ENCODE peak calls at places on chromosome 7, in seven cellular contexts. D is HCT116, B is B cell, V is progenitor cell of endocrine pancreas, O is GM20000, P is omental fat pad, A is fibroblast of the aortic adventitia. G is an unnamed sample.

GRCh38 chr7:7654964-7655363 is 14.4 kb downstream of the UMAD1 start:
- DNase-seq in D (no peak), B (no peak), V (no peak), O (no peak), P (no peak), A (no peak), G (no peak)

GRCh38 chr7:100407285-100408180 is 21.0 kb downstream of the ZCWPW1 start:
- DNase-seq in D (peak), B (peak), V (no peak), O (peak), P (no peak), A (peak), G (peak)

GRCh38 chr7:86928308-86928707 is 131.1 kb downstream of the ELAPOR2 start:
- DNase-seq in D (no peak), B (no peak), V (no peak), O (no peak), P (no peak), A (no peak), G (no peak)

GRCh38 chr7:101553018-101553770 is 75.9 kb downstream of the MYL10 start:
- DNase-seq in D (no peak), B (no peak), V (no peak), O (peak), P (no peak), A (no peak), G (no peak)

GRCh38 chr7:28853834-28854749 is 104.0 kb downstream of the TRIL start:
- DNase-seq in D (peak), B (peak), V (peak), O (peak), P (peak), A (peak), G (peak)

GRCh38 chr7:102897211-102897621 is 15.6 kb upstream of the LRRC17 start:
- DNase-seq in D (no peak), B (no peak), V (no peak), O (no peak), P (no peak), A (no peak), G (no peak)

GRCh38 chr7:1856161-1856965 is 186.3 kb downstream of the ELFN1 start:
- DNase-seq in D (no peak), B (no peak), V (no peak), O (no peak), P (no peak), A (no peak), G (no peak)

GRCh38 chr7:77759294-77759889 is 38.8 kb downstream of the TMEM60 start:
- DNase-seq in D (peak), B (peak), V (peak), O (peak), P (peak), A (peak), G (peak)

GRCh38 chr7:139016931-139017511 is 18.8 kb downstream of the ZC3HAV1L start:
- DNase-seq in D (peak), B (peak), V (peak), O (peak), P (no peak), A (peak), G (peak)

GRCh38 chr7:15686957-15687644 is 618 bp upstream of the MEOX2 start:
- DNase-seq in D (no peak), B (no peak), V (no peak), O (no peak), P (no peak), A (no peak), G (no peak)

GRCh38 chr7:44979481-44980392 is 922 bp upstream of the MYO1G start:
- DNase-seq in D (no peak), B (no peak), V (no peak), O (peak), P (no peak), A (peak), G (peak)

GRCh38 chr7:2530076-2530967 is 10.7 kb downstream of the LFNG start:
- DNase-seq in D (no peak), B (peak), V (no peak), O (peak), P (no peak), A (no peak), G (peak)

GRCh38 chr7:139393621-139394215 is 34.0 kb downstream of the LUC7L2 start:
- DNase-seq in D (no peak), B (no peak), V (no peak), O (no peak), P (no peak), A (no peak), G (no peak)

GRCh38 chr7:32879460-32879859 is 12.1 kb downstream of the KBTBD2 start:
- DNase-seq in D (no peak), B (no peak), V (no peak), O (no peak), P (no peak), A (peak), G (no peak)

GRCh38 chr7:36658603-36659516 is 65.4 kb downstream of the AOAH start:
- DNase-seq in D (no peak), B (no peak), V (no peak), O (no peak), P (no peak), A (peak), G (no peak)

GRCh38 chr7:70660154-70660818 is 471.7 kb upstream of the GALNT17 start:
- DNase-seq in D (no peak), B (no peak), V (no peak), O (no peak), P (no peak), A (no peak), G (peak)

GRCh38 chr7:73520673-73521635 is 1.1 kb downstream of the BAZ1B start:
- DNase-seq in D (no peak), B (no peak), V (no peak), O (no peak), P (no peak), A (peak), G (peak)

GRCh38 chr7:87316846-87317545 is 28.5 kb upstream of the CROT start:
- DNase-seq in D (no peak), B (no peak), V (no peak), O (no peak), P (no peak), A (peak), G (no peak)

GRCh38 chr7:101238226-101239182 is 902 bp upstream of the CLDN15 start:
- DNase-seq in D (no peak), B (no peak), V (peak), O (peak), P (no peak), A (no peak), G (no peak)

GRCh38 chr7:136911362-136911761 is 42.9 kb downstream of the CHRM2 start:
- DNase-seq in D (no peak), B (no peak), V (no peak), O (no peak), P (no peak), A (no peak), G (no peak)

GRCh38 chr7:45617166-45617565 is 43.0 kb downstream of the ADCY1 start:
- DNase-seq in D (no peak), B (no peak), V (no peak), O (no peak), P (no peak), A (no peak), G (no peak)

DNA sequence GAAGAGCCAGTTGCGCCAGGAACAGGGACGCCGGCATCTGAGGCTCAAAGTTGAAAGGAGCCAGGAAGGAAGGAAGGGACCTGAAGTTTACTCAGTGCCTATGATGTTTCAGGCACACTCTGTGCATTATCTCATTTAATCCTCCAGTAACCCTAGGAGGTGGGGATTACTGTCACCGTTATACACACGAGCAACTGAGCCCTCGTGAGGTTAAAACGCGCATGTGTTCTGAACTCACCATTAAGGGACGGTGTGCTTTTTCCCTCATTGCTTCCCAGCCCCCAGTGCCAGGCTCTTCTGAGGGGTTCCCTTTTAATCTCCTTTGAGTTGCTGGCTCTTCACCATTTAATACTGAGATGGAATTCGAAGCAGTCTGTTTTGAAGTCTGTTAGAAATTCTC is 102.1 kb downstream of the TAX1BP1 start:
- DNase-seq in D (no peak), B (no peak), V (no peak), O (no peak), P (no peak), A (no peak), G (no peak)
- TF ChIP-seq CTCF in D (no peak), B (no peak), V (no peak), O (no peak), P (no peak), A (no peak), G (no peak)

GRCh38 chr7:37732253-37732652 is 48.7 kb downstream of the GPR141 start:
- DNase-seq in D (peak), B (peak), V (peak), O (peak), P (no peak), A (no peak), G (peak)
- TF ChIP-seq CTCF in D (no peak), B (peak), V (peak), O (peak), P (no peak), A (no peak), G (peak)

GRCh38 chr7:128862571-128863432 is at the start of gene ATP6V1F:
- DNase-seq in D (peak), B (peak), V (peak), O (peak), P (peak), A (peak), G (peak)

GRCh38 chr7:128859232-128860157 is 3.2 kb upstream of the ATP6V1F start:
- DNase-seq in D (no peak), B (no peak), V (no peak), O (no peak), P (no peak), A (no peak), G (no peak)

GRCh38 chr7:128858380-128859231 is 4.0 kb upstream of the ATP6V1F start:
- DNase-seq in D (no peak), B (no peak), V (no peak), O (no peak), P (no peak), A (peak), G (no peak)

GRCh38 chr7:128861957-128862570 is 592 bp upstream of the ATP6V1F start:
- DNase-seq in D (no peak), B (no peak), V (no peak), O (no peak), P (no peak), A (no peak), G (no peak)

DNA sequence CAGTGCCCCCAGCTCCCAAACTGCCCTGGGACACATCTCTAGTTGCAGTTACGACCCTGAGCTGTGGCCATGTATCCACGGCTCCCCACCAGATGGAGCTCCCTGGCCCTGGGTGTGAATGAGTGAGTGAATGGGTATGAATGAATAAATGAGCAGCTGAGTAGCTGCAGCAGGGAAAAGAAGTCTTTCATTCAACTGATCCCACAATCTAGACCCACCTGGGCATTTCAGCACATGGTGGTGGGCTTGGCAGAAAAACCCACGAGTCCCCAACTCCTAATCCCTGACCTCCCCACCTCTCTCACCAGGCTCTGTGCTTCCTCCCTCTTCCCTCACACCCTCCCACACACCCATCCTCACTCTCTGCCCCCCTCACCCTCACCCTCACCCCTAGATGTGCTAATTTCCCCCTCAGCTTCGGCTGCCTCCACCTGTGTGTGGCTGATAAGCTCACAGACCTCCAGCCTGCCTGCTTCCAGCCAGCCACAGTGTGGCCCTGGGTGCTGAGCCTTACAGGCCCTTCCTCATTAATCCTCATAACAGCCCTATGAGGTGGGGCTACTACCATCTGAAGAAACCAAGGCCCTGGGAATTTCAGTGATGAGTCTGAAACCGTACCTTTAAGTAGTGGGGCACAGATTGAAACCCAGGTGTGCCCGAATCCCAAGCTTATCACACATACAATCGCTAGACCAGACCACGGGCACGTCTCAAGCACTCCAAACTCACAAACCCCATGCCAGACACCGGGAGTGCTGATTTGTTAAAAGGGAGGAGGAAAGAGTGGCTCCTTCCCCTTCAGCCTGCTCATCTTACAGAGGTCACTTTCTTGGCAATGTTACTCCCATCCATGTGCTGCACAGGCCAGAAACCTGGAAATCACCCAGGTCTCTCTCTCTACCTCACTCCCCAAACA is 2.2 kb upstream of the ATP6V1F start:
- DNase-seq in D (no peak), B (no peak), V (no peak), O (no peak), P (no peak), A (peak), G (no peak)
- TF ChIP-seq CTCF in D (no peak), B (no peak), V (no peak), O (no peak), P (no peak), A (peak), G (no peak)

GRCh38 chr7:155796381-155797261 is 15.6 kb downstream of the SHH start:
- DNase-seq in D (no peak), B (peak), V (peak), O (peak), P (peak), A (peak), G (peak)
- TF ChIP-seq CTCF in D (peak), B (peak), V (peak), O (peak), P (peak), A (peak), G (peak)

GRCh38 chr7:114151777-114152176 is 233.0 kb upstream of the PPP1R3A start:
- DNase-seq in D (no peak), B (no peak), V (no peak), O (no peak), P (no peak), A (no peak), G (no peak)
- TF ChIP-seq CTCF in D (no peak), B (no peak), V (no peak), O (no peak), P (no peak), A (no peak), G (no peak)

DNA sequence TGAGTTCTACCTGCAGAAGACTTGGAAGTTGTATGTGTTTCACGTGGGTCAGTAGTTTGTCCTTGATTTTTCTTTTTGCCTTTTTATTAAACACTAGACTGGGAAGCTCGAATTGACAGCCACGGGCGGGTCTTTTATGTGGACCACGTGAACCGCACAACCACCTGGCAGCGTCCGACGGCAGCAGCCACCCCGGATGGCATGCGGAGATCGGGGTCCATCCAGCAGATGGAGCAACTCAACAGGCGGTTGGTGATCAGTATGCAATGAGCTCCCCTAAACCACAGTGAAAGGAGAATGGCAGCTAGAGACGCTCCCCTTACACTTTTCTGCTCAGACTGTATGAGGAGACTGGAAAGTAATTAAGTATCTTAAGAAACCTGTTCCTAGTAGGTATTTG is 126.7 kb upstream of the STK17A start:
- DNase-seq in D (no peak), B (no peak), V (no peak), O (peak), P (no peak), A (no peak), G (no peak)
- TF ChIP-seq CTCF in D (peak), B (no peak), V (no peak), O (peak), P (no peak), A (no peak), G (no peak)

GRCh38 chr7:767580-767940 is 40.5 kb upstream of the PRKAR1B start:
- DNase-seq in D (no peak), B (no peak), V (no peak), O (no peak), P (no peak), A (peak), G (no peak)

GRCh38 chr7:767941-768729 is 41.1 kb upstream of the PRKAR1B start:
- DNase-seq in D (no peak), B (peak), V (no peak), O (no peak), P (no peak), A (peak), G (no peak)

GRCh38 chr7:770786-771185 is 43.7 kb upstream of the PRKAR1B start:
- DNase-seq in D (no peak), B (no peak), V (no peak), O (no peak), P (no peak), A (no peak), G (no peak)

GRCh38 chr7:770336-770735 is 43.3 kb upstream of the PRKAR1B start:
- DNase-seq in D (no peak), B (no peak), V (no peak), O (no peak), P (no peak), A (no peak), G (no peak)

DNA sequence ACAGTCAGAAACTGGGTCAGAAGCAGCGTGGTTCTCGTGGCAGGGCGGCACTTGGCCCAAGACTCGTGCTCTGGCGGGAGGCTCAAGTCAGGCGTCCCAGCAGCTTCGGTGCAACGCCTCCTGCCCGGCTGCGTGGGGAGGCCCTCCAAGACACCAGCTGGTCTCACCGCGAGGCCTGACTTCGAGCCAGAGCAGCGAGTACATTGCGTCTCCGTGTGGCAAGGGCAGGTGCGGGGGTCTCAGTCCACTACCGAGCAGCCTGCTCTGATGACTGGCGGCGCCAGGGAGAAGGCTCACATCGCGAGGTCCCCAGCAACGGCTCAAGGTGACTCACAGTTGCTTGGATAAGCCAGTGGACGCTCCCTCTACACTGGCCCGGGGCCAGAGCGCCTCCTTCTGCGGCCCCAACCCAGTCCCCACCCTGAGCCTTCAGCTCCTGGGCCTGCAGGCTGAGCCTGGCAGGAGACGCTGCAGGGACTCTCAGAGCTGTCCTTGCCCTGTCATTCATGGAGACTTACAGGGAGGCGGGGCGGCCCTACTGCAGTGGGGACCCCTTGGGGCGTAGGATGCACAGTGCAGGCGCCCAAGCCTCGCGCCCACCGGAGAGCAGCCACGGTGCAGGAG is 41.9 kb upstream of the PRKAR1B start:
- DNase-seq in D (no peak), B (no peak), V (no peak), O (no peak), P (no peak), A (peak), G (peak)
- TF ChIP-seq CTCF in D (no peak), B (no peak), V (no peak), O (no peak), P (no peak), A (no peak), G (no peak)

GRCh38 chr7:24889611-24890010 is 90.4 kb downstream of the OSBPL3 start:
- DNase-seq in D (no peak), B (no peak), V (no peak), O (no peak), P (no peak), A (no peak), G (no peak)

GRCh38 chr7:24898691-24899090 is 81.3 kb downstream of the OSBPL3 start:
- DNase-seq in D (no peak), B (no peak), V (no peak), O (peak), P (no peak), A (no peak), G (peak)

GRCh38 chr7:24891173-24891787 is 88.7 kb downstream of the OSBPL3 start:
- DNase-seq in D (no peak), B (no peak), V (no peak), O (no peak), P (no peak), A (no peak), G (no peak)

GRCh38 chr7:24896031-24896433 is 83.9 kb downstream of the OSBPL3 start:
- DNase-seq in D (no peak), B (peak), V (no peak), O (peak), P (no peak), A (no peak), G (peak)

GRCh38 chr7:24894670-24895221 is 85.2 kb downstream of the OSBPL3 start:
- DNase-seq in D (no peak), B (no peak), V (no peak), O (no peak), P (no peak), A (peak), G (no peak)
- TF ChIP-seq CTCF in D (peak), B (no peak), V (peak), O (no peak), P (no peak), A (peak), G (peak)

DNA sequence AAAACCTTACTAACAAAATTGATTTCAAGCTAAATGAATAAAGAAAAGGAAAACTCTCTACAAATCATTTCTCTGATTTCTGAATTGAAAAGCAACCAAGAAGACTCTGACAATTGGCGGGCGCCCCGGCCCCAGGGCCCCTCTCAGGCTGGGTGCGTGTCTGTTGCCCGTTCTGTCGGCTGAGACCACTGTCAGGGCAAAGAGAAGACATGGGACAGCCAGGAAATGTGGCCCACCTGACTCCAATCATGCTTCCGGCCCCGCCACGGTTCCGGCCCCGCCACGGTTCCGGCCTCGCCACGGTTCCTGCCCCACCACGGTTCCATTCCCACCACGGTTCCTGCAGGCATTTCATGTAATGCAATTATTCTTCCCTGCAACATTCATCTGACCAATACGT is 115.9 kb downstream of the PTPRN2 start:
- DNase-seq in D (no peak), B (no peak), V (no peak), O (no peak), P (no peak), A (no peak), G (no peak)
- TF ChIP-seq CTCF in D (no peak), B (no peak), V (no peak), O (no peak), P (no peak), A (no peak), G (no peak)

GRCh38 chr7:20314216-20314615 is 16.5 kb upstream of the ITGB8 start:
- DNase-seq in D (no peak), B (no peak), V (no peak), O (no peak), P (no peak), A (no peak), G (no peak)

GRCh38 chr7:20311743-20312042 is 19.0 kb upstream of the ITGB8 start:
- DNase-seq in D (no peak), B (no peak), V (no peak), O (no peak), P (no peak), A (no peak), G (no peak)

GRCh38 chr7:20312562-20312961 is 18.1 kb upstream of the ITGB8 start:
- DNase-seq in D (no peak), B (no peak), V (no peak), O (no peak), P (no peak), A (no peak), G (no peak)

GRCh38 chr7:20307901-20308300 is 22.8 kb upstream of the ITGB8 start:
- DNase-seq in D (no peak), B (no peak), V (no peak), O (no peak), P (no peak), A (peak), G (no peak)

GRCh38 chr7:20310963-20311742 is 19.5 kb upstream of the ITGB8 start:
- DNase-seq in D (peak), B (peak), V (no peak), O (no peak), P (no peak), A (peak), G (peak)
- TF ChIP-seq CTCF in D (peak), B (peak), V (peak), O (no peak), P (no peak), A (peak), G (no peak)